ENCODE peak calls at places on chromosome 1, in six cellular contexts. B is iPS-NIHi11, L is myocyte, S is RCC 7860, H is GM23248, G is astrocyte of the spinal cord. C is an unnamed sample.

GRCh38 chr1:18634276-18634675 is 3.6 kb downstream of the PAX7 start:
- DNase-seq in B (no peak), L (no peak), S (no peak), H (no peak), G (no peak), C (no peak)

GRCh38 chr1:147337040-147337439 is 94.6 kb downstream of the CHD1L start:
- DNase-seq in B (peak; percentile 65), L (peak; percentile 5), S (no peak), H (peak; percentile 12), G (no peak), C (no peak)

GRCh38 chr1:229062135-229062534 is 208.8 kb upstream of the RAB4A start:
- DNase-seq in B (no peak), L (no peak), S (no peak), H (no peak), G (no peak), C (no peak)

GRCh38 chr1:230243583-230244377 is 176.7 kb downstream of the GALNT2 start:
- DNase-seq in B (no peak), L (peak; percentile 42), S (no peak), H (peak; percentile 61), G (peak; percentile 62), C (peak; percentile 26)

GRCh38 chr1:24970926-24971530 is 41.0 kb upstream of the RUNX3 start:
- DNase-seq in B (no peak), L (no peak), S (no peak), H (peak; percentile 19), G (no peak), C (no peak)

GRCh38 chr1:233790662-233791371 is 113.7 kb upstream of the SLC35F3 start:
- DNase-seq in B (peak; percentile 84), L (peak; percentile 35), S (peak; percentile 66), H (peak; percentile 79), G (peak; percentile 50), C (peak; percentile 83)

GRCh38 chr1:229383188-229383587 is 40.3 kb upstream of the CCSAP start:
- DNase-seq in B (no peak), L (no peak), S (no peak), H (no peak), G (no peak), C (no peak)

GRCh38 chr1:230230273-230230672 is 163.2 kb downstream of the GALNT2 start:
- DNase-seq in B (no peak), L (no peak), S (no peak), H (no peak), G (no peak), C (no peak)

GRCh38 chr1:160755864-160756616 is 17.0 kb downstream of the SLAMF7 start:
- DNase-seq in B (no peak), L (no peak), S (no peak), H (no peak), G (no peak), C (no peak)

GRCh38 chr1:216836316-216836715 is 113.1 kb upstream of the ESRRG start:
- DNase-seq in B (no peak), L (no peak), S (no peak), H (no peak), G (no peak), C (no peak)

GRCh38 chr1:216702170-216702569 is 21.1 kb downstream of the ESRRG start:
- DNase-seq in B (no peak), L (no peak), S (no peak), H (no peak), G (no peak), C (no peak)

GRCh38 chr1:166766942-166767341 is 72.3 kb upstream of the POGK start:
- DNase-seq in B (no peak), L (no peak), S (no peak), H (no peak), G (no peak), C (no peak)

GRCh38 chr1:156124557-156125483 is 10.3 kb downstream of the LMNA start:
- DNase-seq in B (no peak), L (peak; percentile 80), S (no peak), H (peak; percentile 79), G (no peak), C (peak; percentile 66)

GRCh38 chr1:160777486-160778089 is 18.4 kb upstream of the LY9 start:
- DNase-seq in B (peak; percentile 68), L (no peak), S (no peak), H (peak; percentile 10), G (no peak), C (peak; percentile 7)

GRCh38 chr1:67211589-67212563 is 45.6 kb downstream of the IL23R start:
- DNase-seq in B (no peak), L (peak; percentile 27), S (no peak), H (peak; percentile 58), G (peak; percentile 28), C (peak; percentile 66)

GRCh38 chr1:198175418-198176170 is 18.8 kb downstream of the NEK7 start:
- DNase-seq in B (no peak), L (no peak), S (peak; percentile 56), H (peak; percentile 70), G (peak; percentile 55), C (peak; percentile 66)

GRCh38 chr1:227586733-227587132 is 23.4 kb downstream of the ZNF678 start:
- DNase-seq in B (no peak), L (no peak), S (no peak), H (no peak), G (no peak), C (no peak)

GRCh38 chr1:229035054-229035747 is 235.7 kb upstream of the RAB4A start:
- DNase-seq in B (no peak), L (no peak), S (peak; percentile 34), H (no peak), G (no peak), C (no peak)

GRCh38 chr1:47529520-47530098 is 91.8 kb downstream of the FOXD2 start:
- DNase-seq in B (no peak), L (no peak), S (peak; percentile 23), H (no peak), G (no peak), C (no peak)

GRCh38 chr1:28553229-28553930 is 495 bp downstream of the TRNAU1AP start:
- DNase-seq in B (peak; percentile 73), L (peak; percentile 61), S (peak; percentile 40), H (peak; percentile 66), G (peak; percentile 41), C (peak; percentile 71)

GRCh38 chr1:173280899-173281660 is 73.9 kb upstream of the TNFSF4 start:
- DNase-seq in B (no peak), L (no peak), S (no peak), H (peak; percentile 23), G (no peak), C (no peak)

C was measured in adipocyte.